ENCODE peak calls at places on chromosomes 4 and X, in ten cellular contexts. D, Q, K, U, S, N, C, E, B and J are unnamed samples.

GRCh38 chr4:118264096-118264495 is 88.7 kb downstream of the PRSS12 start:
- DNase-seq in U (no peak), D (no peak), S (no peak), N (no peak), C (no peak), K (no peak), B (no peak), E (no peak), Q (no peak), J (no peak)

GRCh38 chrX:25012793-25013592 is 2.8 kb downstream of the ARX start:
- DNase-seq in K (no peak), S (no peak), C (no peak), B (no peak), U (no peak), N (peak; percentile 35), E (no peak), D (no peak), Q (no peak), J (peak; percentile 21)

GRCh38 chr4:94583938-94584641 is 132.3 kb downstream of the PDLIM5 start:
- DNase-seq in K (no peak), U (no peak), N (no peak), Q (no peak), B (no peak), C (no peak), E (no peak), D (no peak), S (no peak), J (no peak)

GRCh38 chr4:40990899-40991265 is 223.5 kb downstream of the APBB2 start:
- DNase-seq in E (no peak), K (no peak), D (no peak), Q (no peak), U (no peak), B (no peak), C (no peak), N (no peak), S (no peak), J (peak; percentile 36)

GRCh38 chrX:8815460-8816065 is 14.4 kb upstream of the FAM9A start:
- DNase-seq in N (peak; percentile 41), Q (peak; percentile 27), B (peak; percentile 8), K (no peak), D (no peak), S (peak; percentile 2), C (peak; percentile 48), U (peak; percentile 40), E (no peak), J (peak; percentile 51)

GRCh38 chrX:154507673-154508072 is 8.4 kb downstream of the FAM3A start:
- DNase-seq in Q (no peak), E (no peak), U (no peak), D (no peak), N (no peak), C (no peak), K (no peak), S (no peak), B (no peak), J (no peak)

GRCh38 chrX:31130457-31131215 is 58.8 kb upstream of the FTHL17 start:
- DNase-seq in K (no peak), Q (no peak), D (no peak), E (no peak), C (no peak), N (no peak), S (no peak), U (no peak), B (peak; percentile 2), J (no peak)

GRCh38 chrX:28847423-28847822 is 260.2 kb downstream of the IL1RAPL1 start:
- DNase-seq in Q (no peak), E (no peak), D (no peak), B (no peak), C (no peak), N (no peak), K (no peak), U (no peak), S (no peak), J (no peak)

GRCh38 chrX:15785176-15785735 is 5.0 kb upstream of the ZRSR2 start:
- DNase-seq in D (no peak), B (no peak), E (no peak), S (no peak), N (no peak), Q (no peak), C (no peak), K (no peak), U (no peak), J (no peak)

GRCh38 chr4:74157116-74157742 is 689 bp upstream of the MTHFD2L start:
- DNase-seq in E (no peak), Q (no peak), B (no peak), N (no peak), S (no peak), D (no peak), U (no peak), C (no peak), K (no peak), J (no peak)

GRCh38 chr4:118033148-118034060 is 882 bp upstream of the NDST3 start:
- DNase-seq in S (peak; percentile 37), B (no peak), N (peak; percentile 79), U (peak; percentile 52), E (no peak), D (no peak), C (peak; percentile 61), K (no peak), Q (no peak), J (peak; percentile 20)

GRCh38 chrX:100625985-100626491 is 10.6 kb downstream of the TSPAN6 start:
- DNase-seq in C (no peak), B (no peak), K (no peak), S (no peak), D (no peak), U (no peak), N (no peak), Q (peak; percentile 54), E (no peak), J (no peak)

GRCh38 chr4:6446130-6446482 is 26.3 kb downstream of the PPP2R2C start:
- DNase-seq in E (no peak), K (no peak), B (no peak), Q (no peak), S (no peak), D (no peak), U (no peak), C (no peak), N (no peak), J (no peak)

GRCh38 chr4:112203593-112203992 is 28.0 kb upstream of the AP1AR start:
- DNase-seq in U (no peak), S (no peak), N (no peak), C (no peak), K (no peak), B (no peak), D (no peak), E (no peak), Q (no peak), J (no peak)

GRCh38 chr4:119313237-119313636 is 8.7 kb downstream of the FABP2 start:
- DNase-seq in U (no peak), E (no peak), B (no peak), K (no peak), S (no peak), Q (no peak), C (no peak), D (no peak), N (no peak), J (no peak)

GRCh38 chr4:76512000-76512399 is 77.0 kb downstream of the SHROOM3 start:
- DNase-seq in K (no peak), B (no peak), U (no peak), E (no peak), D (no peak), N (no peak), C (no peak), S (no peak), Q (no peak), J (no peak)

GRCh38 chrX:45172890-45173289 is 27.8 kb downstream of the DIPK2B start:
- DNase-seq in E (no peak), C (no peak), K (no peak), N (no peak), D (no peak), S (no peak), U (no peak), Q (no peak), B (no peak), J (peak; percentile 7)

GRCh38 chr4:26288308-26288982 is 32.4 kb upstream of the RBPJ start:
- DNase-seq in U (no peak), B (no peak), S (peak; percentile 4), Q (no peak), C (no peak), D (no peak), N (no peak), E (no peak), K (no peak), J (no peak)

GRCh38 chr4:176753049-176753448 is 39.7 kb downstream of the VEGFC start:
- DNase-seq in E (no peak), N (no peak), S (no peak), D (no peak), B (peak; percentile 62), Q (no peak), C (no peak), K (no peak), U (no peak), J (peak; percentile 95)

GRCh38 chr4:80045831-80046230 is 27.2 kb downstream of the ANTXR2 start:
- DNase-seq in D (no peak), N (no peak), Q (no peak), B (peak; percentile 55), K (no peak), C (no peak), U (no peak), E (no peak), S (no peak), J (no peak)

GRCh38 chr4:121656269-121656641 is 40.5 kb downstream of the ANXA5 start:
- DNase-seq in N (peak; percentile 44), U (peak; percentile 35), D (peak; percentile 29), C (peak; percentile 52), Q (no peak), B (peak; percentile 70), K (peak; percentile 2), S (peak; percentile 7), E (peak; percentile 35), J (peak; percentile 36)

GRCh38 chr4:25608644-25609043 is 47.0 kb upstream of the SLC34A2 start:
- DNase-seq in E (no peak), U (no peak), Q (no peak), N (no peak), S (no peak), B (no peak), C (no peak), D (no peak), K (no peak), J (no peak)

GRCh38 chr4:1491630-1492457 is 85.6 kb upstream of the NKX1-1 start:
- DNase-seq in K (no peak), D (peak; percentile 4), C (no peak), U (no peak), N (no peak), S (no peak), B (no peak), Q (no peak), E (no peak), J (no peak)

GRCh38 chr4:111506706-111507105 is 638.5 kb upstream of the FAM241A start:
- DNase-seq in S (no peak), E (no peak), U (no peak), C (no peak), D (no peak), N (no peak), Q (no peak), K (no peak), B (peak; percentile 51), J (no peak)

GRCh38 chrX:130594453-130594916 is 192.7 kb downstream of the RBMX2 start:
- DNase-seq in U (no peak), S (no peak), B (no peak), N (no peak), C (peak; percentile 41), E (no peak), K (no peak), Q (no peak), D (no peak), J (no peak)

GRCh38 chr4:10577495-10577894 is 107.1 kb downstream of the CLNK start:
- DNase-seq in K (no peak), U (no peak), D (no peak), Q (no peak), S (no peak), B (no peak), E (no peak), C (no peak), N (no peak), J (no peak)

GRCh38 chr4:149344436-149344835 is 471.2 kb downstream of the IQCM start:
- DNase-seq in K (no peak), Q (no peak), E (no peak), D (no peak), U (no peak), B (peak; percentile 44), C (no peak), S (no peak), N (no peak), J (no peak)

GRCh38 chr4:107283587-107284559 is 247.8 kb upstream of the DKK2 start:
- DNase-seq in K (no peak), E (no peak), C (no peak), U (no peak), N (peak; percentile 7), B (peak; percentile 88), Q (no peak), S (no peak), D (no peak), J (no peak)